ENCODE peak calls at places on chromosomes 5 and 9, in nine cellular contexts. One of them, this sample, is unnamed.
A peak's percentile ranks its signal among the peaks of the same experiment; 100 is the strongest.

GRCh38 chr5:103918668-103919367 is 356.2 kb upstream of the NUDT12 start:
- DNase-seq in NCI-H1092: no peak
- DNase-seq in T-helper 2 cell: no peak
- DNase-seq in BJ: peak; percentile 98
- DNase-seq in omental fat pad: no peak
- DNase-seq in CD4-positive, CD25-positive, alpha-beta regulatory T cell: no peak
- DNase-seq in IMR-90: peak; percentile 35
- DNase-seq in amniotic stem cell: peak; percentile 51
- DNase-seq in natural killer cell: no peak
- DNase-seq in this sample: no peak

GRCh38 chr9:82810902-82811301 is 252.0 kb downstream of the RASEF start:
- DNase-seq in NCI-H1092: no peak
- DNase-seq in T-helper 2 cell: no peak
- DNase-seq in BJ: no peak
- DNase-seq in omental fat pad: no peak
- DNase-seq in CD4-positive, CD25-positive, alpha-beta regulatory T cell: no peak
- DNase-seq in IMR-90: peak; percentile 62
- DNase-seq in amniotic stem cell: no peak
- DNase-seq in natural killer cell: no peak
- DNase-seq in this sample: no peak

GRCh38 chr9:124574944-124575343 is 67.7 kb upstream of the NR5A1 start:
- DNase-seq in NCI-H1092: no peak
- DNase-seq in T-helper 2 cell: no peak
- DNase-seq in BJ: peak; percentile 60
- DNase-seq in omental fat pad: no peak
- DNase-seq in CD4-positive, CD25-positive, alpha-beta regulatory T cell: peak; percentile 19
- DNase-seq in IMR-90: peak; percentile 91
- DNase-seq in amniotic stem cell: no peak
- DNase-seq in natural killer cell: no peak
- DNase-seq in this sample: no peak

GRCh38 chr5:119368238-119368630 is 12.4 kb downstream of the TNFAIP8 start:
- DNase-seq in NCI-H1092: no peak
- DNase-seq in T-helper 2 cell: peak; percentile 95
- DNase-seq in BJ: no peak
- DNase-seq in omental fat pad: no peak
- DNase-seq in CD4-positive, CD25-positive, alpha-beta regulatory T cell: peak; percentile 86
- DNase-seq in IMR-90: no peak
- DNase-seq in amniotic stem cell: no peak
- DNase-seq in natural killer cell: no peak
- DNase-seq in this sample: no peak

GRCh38 chr5:171907731-171908343 is 98.6 kb downstream of the FBXW11 start:
- DNase-seq in NCI-H1092: peak; percentile 28
- DNase-seq in T-helper 2 cell: peak; percentile 67
- DNase-seq in BJ: no peak
- DNase-seq in omental fat pad: no peak
- DNase-seq in CD4-positive, CD25-positive, alpha-beta regulatory T cell: peak; percentile 77
- DNase-seq in IMR-90: peak; percentile 72
- DNase-seq in amniotic stem cell: peak; percentile 22
- DNase-seq in natural killer cell: no peak
- DNase-seq in this sample: peak; percentile 61

GRCh38 chr9:127144670-127145458 is 22.4 kb upstream of the ANGPTL2 start:
- DNase-seq in NCI-H1092: no peak
- DNase-seq in T-helper 2 cell: no peak
- DNase-seq in BJ: no peak
- DNase-seq in omental fat pad: no peak
- DNase-seq in CD4-positive, CD25-positive, alpha-beta regulatory T cell: no peak
- DNase-seq in IMR-90: no peak
- DNase-seq in amniotic stem cell: no peak
- DNase-seq in natural killer cell: no peak
- DNase-seq in this sample: no peak

GRCh38 chr9:124394167-124394566 is 21.1 kb downstream of the PSMB7 start:
- DNase-seq in NCI-H1092: no peak
- DNase-seq in T-helper 2 cell: peak; percentile 68
- DNase-seq in BJ: no peak
- DNase-seq in omental fat pad: no peak
- DNase-seq in CD4-positive, CD25-positive, alpha-beta regulatory T cell: peak; percentile 7
- DNase-seq in IMR-90: peak; percentile 32
- DNase-seq in amniotic stem cell: no peak
- DNase-seq in natural killer cell: no peak
- DNase-seq in this sample: no peak

GRCh38 chr9:136051568-136052432 is 43.3 kb downstream of the NACC2 start:
- DNase-seq in NCI-H1092: no peak
- DNase-seq in T-helper 2 cell: no peak
- DNase-seq in BJ: peak; percentile 65
- DNase-seq in omental fat pad: no peak
- DNase-seq in CD4-positive, CD25-positive, alpha-beta regulatory T cell: no peak
- DNase-seq in IMR-90: peak; percentile 94
- DNase-seq in amniotic stem cell: peak; percentile 94
- DNase-seq in natural killer cell: no peak
- DNase-seq in this sample: peak; percentile 44